ENCODE peak calls at places on chromosomes 4 and X, in six cellular contexts. One of them, this sample, is unnamed.

GRCh38 chr4:174402470-174403176 is 118.9 kb downstream of the CEP44 start:
- DNase-seq in transverse colon: no peak
- DNase-seq in heart left ventricle: no peak
- DNase-seq in spleen: no peak
- DNase-seq in esophagus squamous epithelium: no peak
- DNase-seq in uterus: no peak
- DNase-seq in this sample: no peak

GRCh38 chr4:20299515-20299914 is 47.8 kb downstream of the SLIT2 start:
- DNase-seq in esophagus squamous epithelium: no peak
- DNase-seq in heart left ventricle: no peak
- DNase-seq in uterus: no peak
- DNase-seq in transverse colon: no peak
- DNase-seq in spleen: no peak
- DNase-seq in this sample: no peak

GRCh38 chr4:32189130-32189529 is 1469.0 kb downstream of the PCDH7 start:
- DNase-seq in transverse colon: no peak
- DNase-seq in spleen: no peak
- DNase-seq in esophagus squamous epithelium: no peak
- DNase-seq in heart left ventricle: no peak
- DNase-seq in uterus: no peak
- DNase-seq in this sample: no peak

GRCh38 chr4:15898902-15899301 is 39.6 kb downstream of the FGFBP1 start:
- DNase-seq in spleen: no peak
- DNase-seq in uterus: no peak
- DNase-seq in transverse colon: no peak
- DNase-seq in esophagus squamous epithelium: no peak
- DNase-seq in heart left ventricle: no peak
- DNase-seq in this sample: no peak

GRCh38 chr4:137032242-137032641 is 500.1 kb downstream of the PCDH18 start:
- DNase-seq in uterus: no peak
- DNase-seq in spleen: no peak
- DNase-seq in heart left ventricle: no peak
- DNase-seq in esophagus squamous epithelium: no peak
- DNase-seq in transverse colon: no peak
- DNase-seq in this sample: no peak

GRCh38 chr4:88457307-88458090 is 580 bp downstream of the HERC5 start:
- DNase-seq in spleen: peak
- DNase-seq in transverse colon: peak
- DNase-seq in uterus: peak
- DNase-seq in heart left ventricle: peak
- DNase-seq in esophagus squamous epithelium: no peak
- DNase-seq in this sample: peak

GRCh38 chr4:149050840-149051239 is 608.6 kb upstream of the NR3C2 start:
- DNase-seq in uterus: no peak
- DNase-seq in spleen: no peak
- DNase-seq in esophagus squamous epithelium: no peak
- DNase-seq in heart left ventricle: no peak
- DNase-seq in transverse colon: no peak
- DNase-seq in this sample: no peak

GRCh38 chrX:53481093-53481492 is 46.9 kb upstream of the HSD17B10 start:
- DNase-seq in transverse colon: peak
- DNase-seq in spleen: no peak
- DNase-seq in esophagus squamous epithelium: no peak
- DNase-seq in heart left ventricle: no peak
- DNase-seq in uterus: no peak
- DNase-seq in this sample: no peak

GRCh38 chr4:175646802-175647201 is 165.3 kb downstream of the GPM6A start:
- DNase-seq in transverse colon: no peak
- DNase-seq in esophagus squamous epithelium: no peak
- DNase-seq in heart left ventricle: no peak
- DNase-seq in spleen: no peak
- DNase-seq in uterus: no peak
- DNase-seq in this sample: no peak

GRCh38 chrX:17592117-17592516 is 145.2 kb upstream of the SCML1 start:
- DNase-seq in uterus: no peak
- DNase-seq in heart left ventricle: no peak
- DNase-seq in esophagus squamous epithelium: no peak
- DNase-seq in spleen: no peak
- DNase-seq in transverse colon: no peak
- DNase-seq in this sample: no peak

GRCh38 chrX:40402771-40403533 is 177.8 kb upstream of the ATP6AP2 start:
- DNase-seq in spleen: no peak
- DNase-seq in esophagus squamous epithelium: no peak
- DNase-seq in uterus: peak
- DNase-seq in heart left ventricle: no peak
- DNase-seq in transverse colon: peak
- DNase-seq in this sample: no peak

GRCh38 chrX:117376460-117376859 is 740.1 kb downstream of the KLHL13 start:
- DNase-seq in spleen: no peak
- DNase-seq in esophagus squamous epithelium: no peak
- DNase-seq in transverse colon: no peak
- DNase-seq in heart left ventricle: no peak
- DNase-seq in uterus: no peak
- DNase-seq in this sample: no peak

GRCh38 chr4:141391771-141392170 is 171.1 kb downstream of the ZNF330 start:
- DNase-seq in transverse colon: no peak
- DNase-seq in heart left ventricle: no peak
- DNase-seq in spleen: no peak
- DNase-seq in uterus: no peak
- DNase-seq in esophagus squamous epithelium: no peak
- DNase-seq in this sample: no peak

GRCh38 chr4:88244056-88244455 is 40.3 kb downstream of the PPM1K start:
- DNase-seq in uterus: no peak
- DNase-seq in spleen: no peak
- DNase-seq in esophagus squamous epithelium: no peak
- DNase-seq in heart left ventricle: no peak
- DNase-seq in transverse colon: no peak
- DNase-seq in this sample: no peak

GRCh38 chrX:53319614-53320542 is 38.5 kb upstream of the IQSEC2 start:
- DNase-seq in heart left ventricle: no peak
- DNase-seq in uterus: no peak
- DNase-seq in esophagus squamous epithelium: no peak
- DNase-seq in transverse colon: no peak
- DNase-seq in spleen: no peak
- DNase-seq in this sample: no peak

GRCh38 chrX:148133099-148133725 is 152.1 kb downstream of the FMR1NB start:
- DNase-seq in uterus: no peak
- DNase-seq in transverse colon: no peak
- DNase-seq in esophagus squamous epithelium: no peak
- DNase-seq in heart left ventricle: no peak
- DNase-seq in spleen: no peak
- DNase-seq in this sample: no peak

GRCh38 chr4:172601195-172601594 is 567.4 kb upstream of the GALNT7 start:
- DNase-seq in uterus: no peak
- DNase-seq in heart left ventricle: no peak
- DNase-seq in transverse colon: no peak
- DNase-seq in spleen: no peak
- DNase-seq in esophagus squamous epithelium: no peak
- DNase-seq in this sample: no peak

GRCh38 chrX:78104447-78105176 is 564 bp downstream of the PGK1 start:
- DNase-seq in esophagus squamous epithelium: no peak
- DNase-seq in heart left ventricle: peak
- DNase-seq in spleen: peak
- DNase-seq in uterus: peak
- DNase-seq in transverse colon: peak
- DNase-seq in this sample: peak

GRCh38 chrX:17425151-17425550 is 50.2 kb downstream of the NHS start:
- DNase-seq in spleen: no peak
- DNase-seq in transverse colon: no peak
- DNase-seq in esophagus squamous epithelium: no peak
- DNase-seq in heart left ventricle: no peak
- DNase-seq in uterus: no peak
- DNase-seq in this sample: no peak

GRCh38 chrX:43552166-43552565 is 103.9 kb upstream of the MAOA start:
- DNase-seq in heart left ventricle: no peak
- DNase-seq in esophagus squamous epithelium: no peak
- DNase-seq in transverse colon: peak
- DNase-seq in spleen: no peak
- DNase-seq in uterus: no peak
- DNase-seq in this sample: no peak

GRCh38 chrX:133391116-133391515 is 24.2 kb downstream of the GPC4 start:
- DNase-seq in heart left ventricle: no peak
- DNase-seq in transverse colon: no peak
- DNase-seq in esophagus squamous epithelium: no peak
- DNase-seq in spleen: no peak
- DNase-seq in uterus: no peak
- DNase-seq in this sample: no peak

GRCh38 chr4:173192375-173193162 is 24.0 kb downstream of the GALNT7 start:
- DNase-seq in heart left ventricle: no peak
- DNase-seq in spleen: no peak
- DNase-seq in transverse colon: no peak
- DNase-seq in esophagus squamous epithelium: no peak
- DNase-seq in uterus: no peak
- DNase-seq in this sample: no peak

GRCh38 chr4:151690164-151690856 is 70.5 kb downstream of the GATB start:
- DNase-seq in transverse colon: no peak
- DNase-seq in esophagus squamous epithelium: no peak
- DNase-seq in spleen: no peak
- DNase-seq in heart left ventricle: no peak
- DNase-seq in uterus: no peak
- DNase-seq in this sample: no peak

GRCh38 chr4:120725639-120726585 is 196.6 kb downstream of the PRDM5 start:
- DNase-seq in transverse colon: no peak
- DNase-seq in uterus: no peak
- DNase-seq in esophagus squamous epithelium: no peak
- DNase-seq in heart left ventricle: no peak
- DNase-seq in spleen: no peak
- DNase-seq in this sample: no peak

GRCh38 chrX:153763989-153764755 is at the start of gene PLXNB3:
- DNase-seq in uterus: peak
- DNase-seq in esophagus squamous epithelium: no peak
- DNase-seq in transverse colon: peak
- DNase-seq in heart left ventricle: peak
- DNase-seq in spleen: peak
- DNase-seq in this sample: peak

GRCh38 chrX:73963682-73964081 is 340.3 kb upstream of the ZCCHC13 start:
- DNase-seq in esophagus squamous epithelium: no peak
- DNase-seq in heart left ventricle: peak
- DNase-seq in spleen: no peak
- DNase-seq in transverse colon: no peak
- DNase-seq in uterus: no peak
- DNase-seq in this sample: no peak

GRCh38 chr4:85084371-85085170 is 118.1 kb upstream of the WDFY3 start:
- DNase-seq in transverse colon: no peak
- DNase-seq in uterus: peak
- DNase-seq in spleen: no peak
- DNase-seq in heart left ventricle: peak
- DNase-seq in esophagus squamous epithelium: no peak
- DNase-seq in this sample: no peak

GRCh38 chr4:156330436-156331031 is 376.9 kb upstream of the CTSO start:
- DNase-seq in heart left ventricle: no peak
- DNase-seq in spleen: no peak
- DNase-seq in uterus: no peak
- DNase-seq in transverse colon: peak
- DNase-seq in esophagus squamous epithelium: no peak
- DNase-seq in this sample: no peak

GRCh38 chr4:102343964-102344519 is 1.2 kb downstream of the SLC39A8 start:
- DNase-seq in uterus: peak
- DNase-seq in spleen: no peak
- DNase-seq in transverse colon: no peak
- DNase-seq in esophagus squamous epithelium: no peak
- DNase-seq in heart left ventricle: no peak
- DNase-seq in this sample: no peak

GRCh38 chrX:123405231-123405630 is 221.2 kb downstream of the GRIA3 start:
- DNase-seq in transverse colon: no peak
- DNase-seq in spleen: no peak
- DNase-seq in uterus: no peak
- DNase-seq in heart left ventricle: no peak
- DNase-seq in esophagus squamous epithelium: no peak
- DNase-seq in this sample: no peak

GRCh38 chr4:150828159-150828558 is 186.9 kb downstream of the LRBA start:
- DNase-seq in spleen: peak
- DNase-seq in uterus: no peak
- DNase-seq in transverse colon: peak
- DNase-seq in heart left ventricle: no peak
- DNase-seq in esophagus squamous epithelium: no peak
- DNase-seq in this sample: no peak

GRCh38 chr4:81896936-81897335 is 425.2 kb upstream of the RASGEF1B start:
- DNase-seq in esophagus squamous epithelium: no peak
- DNase-seq in spleen: no peak
- DNase-seq in heart left ventricle: no peak
- DNase-seq in transverse colon: no peak
- DNase-seq in uterus: no peak
- DNase-seq in this sample: no peak
- TF ChIP-seq POLR2A in esophagus squamous epithelium: no peak
- TF ChIP-seq POLR2A in spleen: no peak
- TF ChIP-seq POLR2A in heart left ventricle: no peak
- TF ChIP-seq POLR2A in transverse colon: no peak
- TF ChIP-seq POLR2A in uterus: no peak
- TF ChIP-seq POLR2A in this sample: no peak

DNA sequence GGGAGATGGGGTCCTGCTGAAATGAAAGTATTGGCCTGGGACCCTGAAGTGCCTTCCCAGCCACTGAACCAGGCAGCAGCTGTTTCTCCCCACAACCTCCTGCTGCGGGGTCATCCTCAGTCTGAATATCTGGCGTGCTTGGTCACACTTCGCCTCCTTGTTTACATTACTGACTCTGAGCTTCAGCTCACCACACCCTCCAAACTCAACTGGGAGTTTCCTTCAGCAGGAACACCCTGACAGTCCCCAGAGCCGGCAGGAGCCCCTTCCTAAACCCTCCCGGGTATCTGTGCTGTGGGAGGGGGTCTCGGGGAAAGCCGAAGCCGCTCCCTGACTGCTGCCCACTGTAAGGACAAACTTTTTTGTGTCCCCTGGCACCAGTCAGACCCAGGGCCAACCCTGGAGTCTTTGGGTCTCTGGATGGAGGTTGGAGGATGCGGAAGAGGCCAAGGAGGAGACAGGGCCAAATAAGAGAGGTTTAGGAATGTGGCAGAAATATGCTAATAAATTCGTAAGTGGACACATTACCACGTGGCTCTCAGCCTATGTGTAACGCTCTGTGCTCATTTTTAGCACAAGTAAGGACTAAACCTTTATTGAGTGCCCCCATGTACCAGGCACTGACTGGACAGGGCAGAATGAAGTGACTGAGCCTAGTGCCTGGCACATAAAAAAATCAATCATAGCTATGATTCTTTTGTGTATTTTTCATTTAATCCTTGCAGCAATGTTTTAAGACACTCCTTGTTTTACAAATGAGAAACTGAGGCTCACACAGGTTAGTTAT is 20.7 kb downstream of the FHDC1 start:
- DNase-seq in esophagus squamous epithelium: no peak
- DNase-seq in transverse colon: peak
- DNase-seq in uterus: no peak
- DNase-seq in spleen: no peak
- DNase-seq in heart left ventricle: no peak
- DNase-seq in this sample: no peak
- TF ChIP-seq POLR2A in esophagus squamous epithelium: no peak
- TF ChIP-seq POLR2A in transverse colon: peak
- TF ChIP-seq POLR2A in uterus: no peak
- TF ChIP-seq POLR2A in spleen: no peak
- TF ChIP-seq POLR2A in heart left ventricle: no peak
- TF ChIP-seq POLR2A in this sample: no peak

GRCh38 chr4:40419231-40419912 is 84.2 kb downstream of the CHRNA9 start:
- DNase-seq in uterus: no peak
- DNase-seq in heart left ventricle: no peak
- DNase-seq in transverse colon: peak
- DNase-seq in esophagus squamous epithelium: no peak
- DNase-seq in spleen: no peak
- DNase-seq in this sample: no peak
- TF ChIP-seq POLR2A in uterus: no peak
- TF ChIP-seq POLR2A in heart left ventricle: no peak
- TF ChIP-seq POLR2A in transverse colon: no peak
- TF ChIP-seq POLR2A in esophagus squamous epithelium: no peak
- TF ChIP-seq POLR2A in spleen: no peak
- TF ChIP-seq POLR2A in this sample: no peak

GRCh38 chr4:114926508-114926907 is 186.9 kb downstream of the NDST4 start:
- DNase-seq in esophagus squamous epithelium: no peak
- DNase-seq in heart left ventricle: no peak
- DNase-seq in spleen: no peak
- DNase-seq in uterus: no peak
- DNase-seq in transverse colon: no peak
- DNase-seq in this sample: no peak
- TF ChIP-seq POLR2A in esophagus squamous epithelium: no peak
- TF ChIP-seq POLR2A in heart left ventricle: no peak
- TF ChIP-seq POLR2A in spleen: no peak
- TF ChIP-seq POLR2A in uterus: no peak
- TF ChIP-seq POLR2A in transverse colon: no peak
- TF ChIP-seq POLR2A in this sample: no peak